ENCODE peak calls at places on chromosomes 11 and 22, in five cellular contexts. F is HFF-Myc, M is right lobe of liver, X is WERI-Rb-1, E is endothelial cell of umbilical vein. V is an unnamed sample.
A peak's percentile ranks its signal among the peaks of the same experiment; 100 is the strongest.

GRCh38 chr11:45180888-45181594 is 34.6 kb downstream of the PRDM11 start:
- DNase-seq in E (peak; percentile 59), X (peak; percentile 74), F (no peak), M (peak; percentile 63), V (peak; percentile 76)

GRCh38 chr11:48107188-48107704 is 109.4 kb upstream of the OR4B1 start:
- DNase-seq in M (no peak), F (no peak), E (no peak), X (no peak), V (peak; percentile 65)

GRCh38 chr11:134554861-134555260 is 142.8 kb upstream of the B3GAT1 start:
- DNase-seq in E (no peak), F (no peak), M (no peak), X (no peak), V (no peak)

GRCh38 chr22:44698531-44699421 is 3.2 kb upstream of the PRR5 start:
- DNase-seq in F (peak; percentile 73), E (no peak), M (no peak), X (no peak), V (no peak)

GRCh38 chr11:8389034-8389996 is 125.6 kb upstream of the LMO1 start:
- DNase-seq in X (no peak), E (no peak), M (no peak), F (no peak), V (no peak)

GRCh38 chr11:13007702-13008435 is 1.2 kb upstream of the RASSF10 start:
- DNase-seq in X (no peak), E (no peak), M (no peak), F (no peak), V (no peak)

GRCh38 chr11:87038235-87038960 is 664 bp downstream of the TMEM135 start:
- DNase-seq in X (no peak), E (peak; percentile 35), M (no peak), F (no peak), V (no peak)

GRCh38 chr11:64620286-64620962 is 29.4 kb downstream of the SLC22A12 start:
- DNase-seq in E (peak; percentile 20), M (peak; percentile 74), X (no peak), F (no peak), V (no peak)

GRCh38 chr11:110859240-110859835 is 147.1 kb upstream of the ARHGAP20 start:
- DNase-seq in X (no peak), F (no peak), E (no peak), M (no peak), V (no peak)

GRCh38 chr11:108857382-108857781 is 192.5 kb downstream of the DDX10 start:
- DNase-seq in F (no peak), X (no peak), M (no peak), E (peak; percentile 95), V (no peak)

GRCh38 chr11:120197977-120198376 is 12.9 kb upstream of the OAF start:
- DNase-seq in E (no peak), X (no peak), F (no peak), M (no peak), V (no peak)

GRCh38 chr11:28529540-28530410 is 421.6 kb downstream of the METTL15 start:
- DNase-seq in F (peak; percentile 55), M (no peak), X (peak; percentile 14), E (peak; percentile 65), V (no peak)

GRCh38 chr11:127042445-127042844 is 41.9 kb upstream of the KIRREL3 start:
- DNase-seq in M (no peak), E (no peak), F (no peak), X (no peak), V (no peak)

GRCh38 chr11:106276859-106277436 is 199.5 kb downstream of the AASDHPPT start:
- DNase-seq in E (no peak), M (no peak), X (peak; percentile 20), F (no peak), V (no peak)

GRCh38 chr11:61098778-61099177 is 3.5 kb upstream of the CD5 start:
- DNase-seq in M (no peak), E (no peak), X (no peak), F (no peak), V (no peak)

GRCh38 chr11:73416711-73417265 is 40.6 kb downstream of the RELT start:
- DNase-seq in F (no peak), X (no peak), M (no peak), E (no peak), V (no peak)

GRCh38 chr11:16193897-16194381 is 162.4 kb downstream of the SOX6 start:
- DNase-seq in E (no peak), X (no peak), F (no peak), M (no peak), V (no peak)

GRCh38 chr11:64070301-64070656 is 34.5 kb downstream of the FLRT1 start:
- DNase-seq in E (no peak), M (no peak), F (no peak), X (no peak), V (no peak)

GRCh38 chr11:11581493-11581880 is 40.3 kb downstream of the GALNT18 start:
- DNase-seq in F (no peak), M (no peak), E (no peak), X (no peak), V (no peak)

GRCh38 chr11:62593434-62594044 is 2.2 kb upstream of the TUT1 start:
- DNase-seq in X (peak; percentile 86), M (peak; percentile 82), F (no peak), E (peak; percentile 73), V (peak; percentile 91)

GRCh38 chr22:22069450-22070370 is 87.1 kb upstream of the TOP3B start:
- DNase-seq in M (no peak), F (no peak), E (no peak), X (no peak), V (no peak)
- TF ChIP-seq CTCF in M (no peak), F (no peak), E (no peak), X (peak; percentile 4), V (no peak)

GRCh38 chr22:38982008-38982927 is at the start of gene APOBEC3B:
- DNase-seq in E (peak; percentile 79), M (peak; percentile 66), X (no peak), F (peak; percentile 79), V (peak; percentile 85)

GRCh38 chr22:38984224-38984623 is 2.1 kb downstream of the APOBEC3B start:
- DNase-seq in X (no peak), F (no peak), E (no peak), M (no peak), V (no peak)

GRCh38 chr22:38986629-38987028 is 4.5 kb downstream of the APOBEC3B start:
- DNase-seq in X (no peak), F (no peak), M (no peak), E (no peak), V (no peak)

GRCh38 chr22:38981659-38982007 is 514 bp upstream of the APOBEC3B start:
- DNase-seq in F (no peak), X (no peak), M (no peak), E (no peak), V (no peak)

GRCh38 chr22:38981005-38981658 is 1.0 kb upstream of the APOBEC3B start:
- DNase-seq in X (no peak), M (no peak), F (no peak), E (no peak), V (peak; percentile 34)
- TF ChIP-seq CTCF in X (peak; percentile 27), M (peak; percentile 33), F (peak; percentile 37), E (peak; percentile 15), V (peak; percentile 50)

DNA sequence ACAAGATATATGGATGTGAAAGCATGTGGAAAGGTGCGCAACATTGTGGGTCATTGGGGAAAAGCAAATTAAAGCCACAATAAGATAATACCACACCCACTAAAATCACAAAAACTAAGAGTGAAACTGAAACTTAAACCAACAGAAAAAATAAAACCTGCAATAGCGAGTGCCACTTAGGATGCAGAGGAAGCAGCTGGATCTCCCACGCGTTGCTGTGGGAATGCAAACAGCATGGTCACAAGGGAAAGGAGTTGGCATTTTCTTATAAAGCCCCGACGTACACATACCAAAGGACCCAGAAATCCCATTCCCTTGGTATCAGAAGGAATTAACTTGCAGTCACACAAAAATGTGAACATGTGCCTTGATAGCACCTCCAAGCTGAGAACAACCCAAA is 712.0 kb downstream of the TBC1D22A start:
- DNase-seq in M (no peak), E (no peak), X (no peak), F (no peak), V (peak; percentile 10)
- TF ChIP-seq CTCF in M (no peak), E (no peak), X (no peak), F (no peak), V (no peak)

DNA sequence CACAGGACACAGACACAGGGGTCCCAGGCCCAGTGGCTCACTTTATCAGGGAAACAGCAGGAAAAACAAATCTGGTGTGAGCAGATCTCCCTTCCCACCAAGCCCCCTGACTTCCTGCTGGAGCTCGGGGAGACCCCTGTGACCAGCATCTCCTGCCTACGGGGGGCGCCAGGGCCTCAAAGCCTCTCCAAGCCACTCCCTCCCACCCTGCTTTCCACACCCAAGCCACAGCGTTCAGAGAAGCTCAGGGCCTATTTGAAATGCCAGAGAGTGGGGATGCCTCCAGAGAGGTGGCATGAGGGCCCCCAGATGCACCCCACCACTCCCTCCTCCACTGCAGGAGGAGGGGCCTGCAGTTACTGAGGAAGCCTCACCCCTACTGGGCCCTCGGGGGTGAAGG is 5.7 kb upstream of the CDKN1C start:
- DNase-seq in X (peak; percentile 72), E (no peak), M (no peak), F (no peak), V (peak; percentile 68)
- TF ChIP-seq CTCF in X (peak; percentile 53), E (peak; percentile 19), M (no peak), F (peak; percentile 27), V (no peak)

DNA sequence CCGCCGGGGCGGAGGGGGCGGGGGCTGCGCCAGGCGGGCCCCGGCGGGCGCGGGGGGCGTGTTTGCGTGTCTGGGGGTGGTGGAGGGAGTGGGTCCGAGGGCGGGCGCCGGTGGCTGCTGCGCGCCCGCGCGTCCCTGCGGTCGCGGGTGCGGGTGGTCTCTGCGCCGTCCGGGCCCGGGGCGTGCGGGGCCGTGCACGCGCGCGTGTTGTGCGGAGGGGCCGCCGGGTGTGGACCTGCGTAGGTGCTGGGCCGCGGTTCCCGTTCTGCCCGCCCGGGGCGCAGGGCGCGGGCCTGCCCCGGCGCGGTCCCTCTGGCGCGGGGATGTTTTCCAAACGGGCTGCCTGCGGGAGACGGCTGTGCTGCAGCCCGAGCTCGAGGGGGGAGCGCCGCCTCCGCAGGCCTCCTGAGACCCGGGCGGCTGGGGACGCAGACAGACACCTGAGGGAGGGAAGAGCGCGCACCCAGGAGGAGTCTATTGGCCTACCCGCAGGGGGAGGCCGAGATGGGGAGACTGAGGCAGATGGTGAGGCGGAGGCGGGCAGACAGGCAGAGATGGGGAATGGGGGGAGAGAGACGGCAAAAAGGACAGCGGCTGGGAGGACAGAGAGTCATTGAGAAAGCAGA is 442 bp downstream of the PELI3 start:
- DNase-seq in E (peak; percentile 19), F (no peak), M (no peak), X (no peak), V (peak; percentile 44)
- TF ChIP-seq CTCF in E (peak; percentile 29), F (no peak), M (no peak), X (peak; percentile 35), V (peak; percentile 69)

GRCh38 chr11:117221775-117222517 is 9.9 kb downstream of the PCSK7 start:
- DNase-seq in X (no peak), E (no peak), F (no peak), M (no peak), V (no peak)
- TF ChIP-seq CTCF in X (no peak), E (no peak), F (peak; percentile 5), M (no peak), V (no peak)

GRCh38 chr11:71059662-71060061 is 192.7 kb downstream of the SHANK2 start:
- DNase-seq in F (no peak), M (no peak), E (no peak), X (no peak), V (no peak)
- TF ChIP-seq CTCF in F (no peak), M (no peak), E (no peak), X (no peak), V (no peak)

V was measured in activated CD8-positive, alpha-beta T cell treated with anti-CD3 and anti-CD28 coated beads for 36 hours.